ENCODE peak calls at places on chromosomes 12 and 14, in four cellular contexts. O, V, S and H are unnamed samples.
A peak's percentile ranks its signal among the peaks of the same experiment; 100 is the strongest.

GRCh38 chr12:938810-939209 is 10.7 kb downstream of the RAD52 start:
- DNase-seq in V (no peak), S (no peak), O (no peak), H (no peak)

GRCh38 chr12:131223791-131224567 is 270.3 kb downstream of the ADGRD1 start:
- DNase-seq in O (peak; percentile 36), V (no peak), S (no peak), H (peak; percentile 54)

GRCh38 chr14:58871972-58872530 is 234.3 kb downstream of the DACT1 start:
- DNase-seq in O (no peak), S (peak; percentile 26), V (no peak), H (no peak)

GRCh38 chr14:76550534-76550933 is 174.6 kb downstream of the ESRRB start:
- DNase-seq in S (peak; percentile 2), O (no peak), V (no peak), H (no peak)

GRCh38 chr14:74571901-74572828 is 39.9 kb downstream of the LTBP2 start:
- DNase-seq in O (peak; percentile 43), V (no peak), S (peak; percentile 99), H (no peak)

GRCh38 chr14:78721756-78722455 is 551.7 kb downstream of the NRXN3 start:
- DNase-seq in O (no peak), S (no peak), V (no peak), H (no peak)

GRCh38 chr12:64757778-64758177 is 1.4 kb downstream of the GNS start:
- DNase-seq in V (no peak), S (peak; percentile 18), O (no peak), H (no peak)

GRCh38 chr12:28378749-28379148 is 188.5 kb downstream of the CCDC91 start:
- DNase-seq in S (peak; percentile 99), O (no peak), V (no peak), H (no peak)

GRCh38 chr12:42779186-42779859 is 189.8 kb upstream of the PRICKLE1 start:
- DNase-seq in V (no peak), S (peak; percentile 59), O (no peak), H (no peak)

GRCh38 chr14:67186789-67187188 is 2.5 kb upstream of the GARIN2 start:
- DNase-seq in O (peak; percentile 12), S (no peak), V (no peak), H (no peak)

GRCh38 chr12:104496336-104496735 is 39.6 kb downstream of the CHST11 start:
- DNase-seq in V (no peak), O (no peak), S (peak; percentile 41), H (no peak)

GRCh38 chr14:73644531-73645247 is at the start of gene DNAL1:
- DNase-seq in O (peak; percentile 93), S (peak; percentile 88), V (peak; percentile 96), H (peak; percentile 92)

GRCh38 chr14:36520601-36521525 is 831 bp upstream of the NKX2-1 start:
- DNase-seq in S (no peak), V (peak; percentile 71), O (peak; percentile 78), H (peak; percentile 81)

GRCh38 chr14:37195327-37195726 is 2.4 kb upstream of the MIPOL1 start:
- DNase-seq in V (no peak), O (peak; percentile 3), S (peak; percentile 22), H (no peak)

GRCh38 chr12:105930612-105931011 is 208.1 kb downstream of the NUAK1 start:
- DNase-seq in V (no peak), S (no peak), O (no peak), H (no peak)

GRCh38 chr14:104982548-104983230 is 2.9 kb upstream of the CLBA1 start:
- DNase-seq in S (no peak), O (no peak), V (no peak), H (no peak)

GRCh38 chr12:41684997-41685396 is 459.7 kb downstream of the GXYLT1 start:
- DNase-seq in O (no peak), V (no peak), S (no peak), H (no peak)
- TF ChIP-seq CTCF in O (no peak), V (no peak), S (no peak), H (peak; percentile 52)

GRCh38 chr12:118044577-118044976 is 16.4 kb downstream of the WSB2 start:
- DNase-seq in O (no peak), V (no peak), S (no peak), H (no peak)
- TF ChIP-seq CTCF in O (no peak), V (no peak), S (no peak), H (no peak)

GRCh38 chr12:57112492-57113294 is 1.5 kb upstream of the STAT6 start:
- DNase-seq in O (no peak), S (no peak), V (no peak), H (no peak)

GRCh38 chr12:57111046-57111698 is at the start of gene STAT6:
- DNase-seq in V (peak; percentile 58), O (peak; percentile 81), S (peak; percentile 93), H (no peak)

GRCh38 chr12:57107456-57107855 is 3.7 kb downstream of the STAT6 start:
- DNase-seq in S (no peak), V (no peak), O (no peak), H (no peak)

GRCh38 chr12:57109207-57110160 is 1.7 kb downstream of the STAT6 start:
- DNase-seq in S (no peak), O (no peak), V (no peak), H (no peak)

GRCh38 chr12:57110189-57111045 is 745 bp downstream of the STAT6 start:
- DNase-seq in V (peak; percentile 61), O (peak; percentile 76), S (peak; percentile 50), H (peak; percentile 73)
- TF ChIP-seq CTCF in V (no peak), O (no peak), S (no peak), H (no peak)

GRCh38 chr12:52647601-52648000 is 4.4 kb downstream of the KRT2 start:
- DNase-seq in O (no peak), S (no peak), V (no peak), H (no peak)

GRCh38 chr12:52645982-52646381 is 6.0 kb downstream of the KRT2 start:
- DNase-seq in O (no peak), S (no peak), V (no peak), H (no peak)

GRCh38 chr12:52648012-52648550 is 3.9 kb downstream of the KRT2 start:
- DNase-seq in O (no peak), V (no peak), S (no peak), H (no peak)

GRCh38 chr12:52645120-52645761 is 6.8 kb downstream of the KRT2 start:
- DNase-seq in O (no peak), S (no peak), V (no peak), H (no peak)

DNA sequence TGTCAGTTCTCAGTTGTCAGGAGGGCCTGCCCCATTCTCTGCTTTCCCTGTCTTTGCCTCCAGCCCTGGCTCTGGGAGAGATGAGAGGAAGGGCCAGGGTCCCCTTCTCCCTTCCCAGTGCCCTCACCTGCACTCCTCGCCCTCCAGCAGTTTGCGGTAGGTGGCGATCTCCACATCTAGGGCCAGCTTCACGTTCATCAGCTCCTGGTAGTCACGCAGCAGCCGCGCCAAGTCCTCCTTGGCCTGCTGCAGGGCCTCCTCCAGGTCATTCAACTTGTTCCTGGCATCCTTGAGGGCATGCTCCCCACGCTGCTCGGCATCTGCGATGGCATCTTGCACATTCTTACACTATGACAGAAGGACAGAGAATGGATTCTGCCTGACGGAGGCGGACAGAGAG is 5.4 kb downstream of the KRT2 start:
- DNase-seq in S (no peak), V (no peak), O (no peak), H (no peak)
- TF ChIP-seq CTCF in S (no peak), V (no peak), O (no peak), H (no peak)

GRCh38 chr12:109844091-109844490 is 10.9 kb upstream of the TRPV4 start:
- DNase-seq in O (no peak), V (no peak), S (peak; percentile 30), H (no peak)

GRCh38 chr12:109842021-109842420 is 8.8 kb upstream of the TRPV4 start:
- DNase-seq in V (no peak), S (no peak), O (no peak), H (no peak)

GRCh38 chr12:109839444-109839843 is 6.2 kb upstream of the TRPV4 start:
- DNase-seq in S (no peak), O (no peak), V (no peak), H (no peak)

GRCh38 chr12:109840349-109841073 is 7.3 kb upstream of the TRPV4 start:
- DNase-seq in S (no peak), V (no peak), O (peak; percentile 88), H (peak; percentile 21)

DNA sequence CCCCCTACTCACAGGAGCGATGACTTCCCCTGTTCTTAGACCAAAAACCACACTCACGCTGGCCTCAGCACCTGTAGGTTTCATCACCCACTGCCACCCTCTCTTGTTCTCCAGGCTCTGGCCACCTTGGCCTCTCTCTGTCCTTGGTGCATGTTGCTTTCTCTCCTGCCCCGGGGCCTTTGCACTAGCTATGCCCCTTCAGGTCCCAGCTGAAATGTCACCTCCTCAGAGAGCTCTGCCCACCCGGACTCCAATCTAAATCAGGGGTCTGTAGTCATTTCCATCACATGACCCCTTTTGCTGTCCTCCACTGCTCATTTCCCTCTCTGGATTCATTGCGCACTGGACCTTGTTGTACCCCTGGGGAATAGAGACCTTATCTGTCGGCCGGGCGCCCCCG is 8.2 kb upstream of the TRPV4 start:
- DNase-seq in V (no peak), O (no peak), S (no peak), H (no peak)
- TF ChIP-seq CTCF in V (no peak), O (no peak), S (no peak), H (no peak)

GRCh38 chr12:124510301-124510970 is 57.0 kb downstream of the NCOR2 start:
- DNase-seq in V (no peak), S (no peak), O (peak; percentile 73), H (no peak)
- TF ChIP-seq CTCF in V (no peak), S (no peak), O (peak; percentile 44), H (no peak)

GRCh38 chr14:101184104-101184455 is 280.6 kb upstream of the RTL1 start:
- DNase-seq in O (no peak), S (no peak), V (no peak), H (no peak)

GRCh38 chr14:101184562-101184961 is 281.0 kb upstream of the RTL1 start:
- DNase-seq in O (no peak), S (no peak), V (no peak), H (no peak)

GRCh38 chr14:101182476-101182875 is 279.0 kb upstream of the RTL1 start:
- DNase-seq in O (no peak), S (no peak), V (no peak), H (no peak)

GRCh38 chr14:101185081-101185835 is 281.7 kb upstream of the RTL1 start:
- DNase-seq in V (no peak), S (no peak), O (no peak), H (no peak)

GRCh38 chr14:101183376-101184103 is 280.0 kb upstream of the RTL1 start:
- DNase-seq in O (peak; percentile 22), V (peak; percentile 90), S (no peak), H (no peak)
- TF ChIP-seq CTCF in O (no peak), V (peak; percentile 70), S (no peak), H (no peak)

DNA sequence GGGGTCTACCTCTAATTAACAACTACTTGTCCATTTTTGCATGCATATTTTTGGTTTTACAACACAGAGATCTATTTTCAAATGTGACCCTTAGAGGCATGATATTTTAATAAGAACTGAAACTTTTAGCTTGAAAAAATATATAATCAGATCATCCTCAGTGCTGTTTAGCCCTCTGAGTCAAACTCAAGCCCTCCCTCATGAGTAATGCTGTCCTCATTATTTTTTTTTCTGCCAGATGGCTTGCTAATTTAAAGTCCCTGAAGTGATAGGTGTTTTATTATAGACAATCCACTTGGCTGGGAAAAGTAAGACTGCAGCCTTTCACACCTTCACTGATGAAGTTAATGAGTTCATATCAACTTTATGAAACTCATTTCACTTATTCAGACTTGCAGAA is 227.7 kb downstream of the SLC16A7 start:
- DNase-seq in O (no peak), V (no peak), S (no peak), H (no peak)
- TF ChIP-seq CTCF in O (no peak), V (no peak), S (no peak), H (no peak)

GRCh38 chr14:81164167-81164774 is 56.5 kb downstream of the GTF2A1 start:
- DNase-seq in S (peak; percentile 72), O (peak; percentile 74), V (peak; percentile 69), H (peak; percentile 62)
- TF ChIP-seq CTCF in S (peak; percentile 60), O (peak; percentile 60), V (peak; percentile 61), H (peak; percentile 43)